ENCODE peak calls at places on chromosomes 13 and 19, in six cellular contexts. J is fibroblast of lung, O is GM23338, F is keratinocyte, S is mammary epithelial cell, G is PC-3. L is an unnamed sample.

GRCh38 chr13:73337511-73337910 is 278.7 kb downstream of the KLF5 start:
- DNase-seq in J (peak), O (no peak), F (no peak), S (peak), G (no peak), L (no peak)

GRCh38 chr13:90615767-90616166 is 731.7 kb upstream of the MIR17HG start:
- DNase-seq in J (no peak), O (no peak), F (no peak), S (no peak), G (no peak), L (no peak)

GRCh38 chr13:109376936-109377335 is 409.4 kb downstream of the IRS2 start:
- DNase-seq in J (no peak), O (no peak), F (no peak), S (no peak), G (no peak), L (no peak)

GRCh38 chr13:110289174-110289573 is 17.8 kb downstream of the COL4A1 start:
- DNase-seq in J (no peak), O (no peak), F (no peak), S (no peak), G (no peak), L (no peak)

GRCh38 chr19:53576941-53577653 is 39.2 kb downstream of the ZNF331 start:
- DNase-seq in J (no peak), O (peak), F (no peak), S (no peak), G (no peak), L (no peak)

GRCh38 chr13:98994896-98995295 is 17.0 kb upstream of the DOCK9 start:
- DNase-seq in J (no peak), O (no peak), F (no peak), S (no peak), G (no peak), L (no peak)

GRCh38 chr19:43584484-43584883 is 8.9 kb downstream of the PINLYP start:
- DNase-seq in J (no peak), O (no peak), F (no peak), S (no peak), G (no peak), L (no peak)

GRCh38 chr19:36547001-36547732 is 19.1 kb upstream of the ZNF260 start:
- DNase-seq in J (peak), O (peak), F (no peak), S (peak), G (peak), L (peak)

GRCh38 chr13:101520672-101521071 is 68.2 kb downstream of the ITGBL1 start:
- DNase-seq in J (peak), O (no peak), F (no peak), S (peak), G (peak), L (peak)

GRCh38 chr13:27450921-27451461 is 627 bp upstream of the MTIF3 start:
- DNase-seq in J (peak), O (peak), F (peak), S (peak), G (peak), L (peak)

GRCh38 chr19:34017024-34017423 is 155.3 kb upstream of the LSM14A start:
- DNase-seq in J (no peak), O (no peak), F (no peak), S (no peak), G (peak), L (no peak)

GRCh38 chr13:48874165-48874564 is 101.5 kb upstream of the FNDC3A start:
- DNase-seq in J (no peak), O (no peak), F (no peak), S (no peak), G (no peak), L (no peak)

GRCh38 chr19:10780368-10780767 is 55.6 kb downstream of the TMED1 start:
- DNase-seq in J (peak), O (no peak), F (peak), S (no peak), G (no peak), L (no peak)

GRCh38 chr19:55647732-55648656 is at the start of gene CCDC106:
- DNase-seq in J (peak), O (peak), F (no peak), S (peak), G (peak), L (peak)

GRCh38 chr13:67557642-67558241 is 327.6 kb upstream of the PCDH9 start:
- DNase-seq in J (peak), O (no peak), F (no peak), S (no peak), G (no peak), L (peak)

GRCh38 chr13:107277911-107278310 is 710.0 kb upstream of the ARGLU1 start:
- DNase-seq in J (peak), O (no peak), F (no peak), S (no peak), G (no peak), L (no peak)

GRCh38 chr19:43784251-43784980 is 3.6 kb upstream of the KCNN4 start:
- DNase-seq in J (peak), O (no peak), F (no peak), S (peak), G (peak), L (no peak)

GRCh38 chr13:97224544-97225324 is 2.6 kb downstream of the MBNL2 start:
- DNase-seq in J (peak), O (peak), F (no peak), S (peak), G (peak), L (no peak)

GRCh38 chr13:94433055-94433947 is 46.2 kb downstream of the DCT start:
- DNase-seq in J (no peak), O (peak), F (no peak), S (no peak), G (no peak), L (no peak)

GRCh38 chr13:89550842-89551422 is 1796.6 kb upstream of the MIR17HG start:
- DNase-seq in J (peak), O (no peak), F (peak), S (peak), G (peak), L (peak)

GRCh38 chr19:33703821-33704220 is 82.1 kb downstream of the CHST8 start:
- DNase-seq in J (no peak), O (no peak), F (no peak), S (no peak), G (no peak), L (no peak)

GRCh38 chr13:71659427-71659826 is 207.6 kb downstream of the DACH1 start:
- DNase-seq in J (peak), O (peak), F (no peak), S (no peak), G (no peak), L (peak)

GRCh38 chr19:21463449-21464105 is 41.8 kb upstream of the ZNF429 start:
- DNase-seq in J (peak), O (peak), F (no peak), S (peak), G (peak), L (no peak)

GRCh38 chr13:77516342-77516789 is 19.1 kb upstream of the SCEL start:
- DNase-seq in J (peak), O (peak), F (no peak), S (peak), G (peak), L (peak)

GRCh38 chr13:113407531-113408393 is 43.8 kb upstream of the GRTP1 start:
- DNase-seq in J (no peak), O (no peak), F (no peak), S (no peak), G (no peak), L (no peak)

GRCh38 chr19:18287836-18288772 is 6.7 kb upstream of the JUND start:
- DNase-seq in J (peak), O (peak), F (no peak), S (no peak), G (no peak), L (peak)

GRCh38 chr19:39544920-39545319 is 5.0 kb upstream of the EID2 start:
- DNase-seq in J (no peak), O (no peak), F (no peak), S (no peak), G (no peak), L (no peak)

GRCh38 chr19:2181618-2181997 is 17.9 kb downstream of the DOT1L start:
- DNase-seq in J (no peak), O (no peak), F (no peak), S (no peak), G (no peak), L (no peak)

GRCh38 chr19:22116760-22117159 is 64.5 kb downstream of the ZNF257 start:
- DNase-seq in J (no peak), O (no peak), F (no peak), S (no peak), G (no peak), L (no peak)

GRCh38 chr19:42293539-42293938 is 8.4 kb upstream of the PRR19 start:
- DNase-seq in J (no peak), O (peak), F (no peak), S (no peak), G (no peak), L (no peak)

GRCh38 chr19:46698395-46699321 is 18.3 kb downstream of the PRKD2 start:
- DNase-seq in J (no peak), O (no peak), F (no peak), S (no peak), G (no peak), L (no peak)

GRCh38 chr13:103358245-103358932 is 292.2 kb upstream of the SLC10A2 start:
- DNase-seq in J (no peak), O (no peak), F (no peak), S (no peak), G (no peak), L (no peak)
- TF ChIP-seq EZH2 in J (no peak), O (no peak), F (no peak), S (no peak), G (no peak), L (no peak)

GRCh38 chr19:6359517-6359916 is 1.8 kb upstream of the CLPP start:
- DNase-seq in J (no peak), O (no peak), F (no peak), S (no peak), G (no peak), L (no peak)

GRCh38 chr19:6354098-6354674 is 7.1 kb upstream of the CLPP start:
- DNase-seq in J (no peak), O (peak), F (no peak), S (no peak), G (peak), L (no peak)

GRCh38 chr19:6359942-6360341 is 1.4 kb upstream of the CLPP start:
- DNase-seq in J (no peak), O (no peak), F (no peak), S (no peak), G (no peak), L (no peak)

GRCh38 chr19:6357174-6357573 is 4.2 kb upstream of the CLPP start:
- DNase-seq in J (no peak), O (no peak), F (no peak), S (no peak), G (no peak), L (no peak)

GRCh38 chr19:6357995-6358394 is 3.3 kb upstream of the CLPP start:
- DNase-seq in J (no peak), O (no peak), F (no peak), S (peak), G (peak), L (no peak)
- TF ChIP-seq CTCF in J (no peak), O (no peak), F (no peak), S (no peak), G (no peak), L (no peak)

GRCh38 chr19:48556163-48556562 is 4.2 kb downstream of the SULT2B1 start:
- DNase-seq in J (peak), O (peak), F (no peak), S (peak), G (peak), L (no peak)
- H3K27ac ChIP-seq in J (no peak), O (peak), F (peak), S (no peak), G (peak), L (no peak)

GRCh38 chr13:25371158-25371557 is 616 bp upstream of the ATP8A2 start:
- DNase-seq in J (no peak), O (no peak), F (no peak), S (no peak), G (no peak), L (no peak)

GRCh38 chr13:25375727-25376358 is 4.1 kb downstream of the ATP8A2 start:
- DNase-seq in J (peak), O (peak), F (no peak), S (peak), G (peak), L (peak)

GRCh38 chr13:25377244-25377962 is 5.6 kb downstream of the ATP8A2 start:
- DNase-seq in J (no peak), O (no peak), F (no peak), S (peak), G (no peak), L (no peak)

GRCh38 chr13:25372275-25373081 is 704 bp downstream of the ATP8A2 start:
- DNase-seq in J (no peak), O (peak), F (no peak), S (no peak), G (no peak), L (peak)

DNA sequence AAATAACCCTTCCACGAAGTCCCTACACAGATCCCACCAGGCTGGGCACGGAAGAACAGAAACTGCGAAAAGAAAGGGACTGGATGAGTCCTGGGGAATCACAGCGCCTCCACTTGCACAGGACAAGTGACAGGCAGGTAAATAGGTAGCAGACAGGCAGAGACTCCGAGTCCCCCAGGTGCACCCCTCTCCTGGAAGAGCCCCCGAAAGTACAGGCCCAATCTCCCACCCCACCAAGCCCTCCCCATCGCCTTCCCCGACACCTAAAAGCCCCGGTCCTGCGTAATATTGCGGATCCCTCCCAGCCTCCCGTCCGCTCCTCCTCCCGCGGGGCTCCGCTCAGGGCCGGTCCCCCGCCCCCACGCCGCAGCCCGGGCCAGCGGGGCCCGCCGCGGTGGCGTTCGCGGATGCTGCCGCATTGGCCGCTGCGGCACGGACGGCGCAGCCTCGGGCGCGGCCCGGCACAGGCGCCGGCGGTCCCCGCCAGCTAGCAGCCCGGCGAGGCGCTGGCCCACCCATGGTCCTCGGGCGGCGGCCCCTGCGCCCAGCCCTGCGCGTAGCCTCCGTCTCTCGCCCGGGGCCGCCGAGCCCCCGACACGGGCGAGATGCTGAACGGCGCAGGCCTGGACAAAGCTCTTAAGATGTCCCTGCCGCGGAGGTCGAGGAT is at the start of gene ATP8A2:
- DNase-seq in J (peak), O (peak), F (no peak), S (no peak), G (no peak), L (peak)
- TF ChIP-seq EZH2 in J (peak), O (peak), F (peak), S (peak), G (no peak), L (no peak)

GRCh38 chr19:45403272-45403671 is 1.6 kb downstream of the PPP1R13L start:
- DNase-seq in J (no peak), O (no peak), F (no peak), S (no peak), G (no peak), L (no peak)

GRCh38 chr19:45405435-45406164 is 731 bp upstream of the PPP1R13L start:
- DNase-seq in J (peak), O (peak), F (peak), S (peak), G (peak), L (peak)

GRCh38 chr19:45404557-45405434 is at the start of gene PPP1R13L:
- DNase-seq in J (peak), O (peak), F (peak), S (peak), G (peak), L (peak)

GRCh38 chr19:45402469-45403070 is 2.3 kb downstream of the PPP1R13L start:
- DNase-seq in J (peak), O (peak), F (peak), S (peak), G (no peak), L (no peak)

GRCh38 chr19:45403781-45404556 is 900 bp downstream of the PPP1R13L start:
- DNase-seq in J (no peak), O (peak), F (peak), S (peak), G (peak), L (peak)
- TF ChIP-seq CTCF in J (peak), O (peak), F (peak), S (peak), G (peak), L (peak)

DNA sequence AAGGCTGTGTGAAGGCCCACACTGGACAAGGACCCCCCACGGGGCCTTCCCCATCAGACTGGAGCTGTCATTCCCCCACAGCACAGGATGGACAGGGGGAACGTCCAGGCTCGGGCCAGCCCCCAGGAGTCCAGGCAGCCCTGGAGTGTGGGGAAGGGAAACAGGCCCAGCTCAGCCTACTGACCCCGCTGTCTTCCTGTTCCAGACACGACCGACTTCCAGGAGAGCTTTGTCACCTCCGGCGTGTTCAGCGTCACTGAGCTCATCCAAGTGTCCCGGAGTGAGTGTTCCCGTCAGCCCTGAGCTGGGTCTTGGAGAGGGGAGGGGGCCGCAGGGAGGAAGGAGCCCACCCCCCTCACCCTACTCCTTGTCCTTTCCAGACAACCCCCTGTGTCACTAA is 47.0 kb downstream of the SMIM24 start:
- DNase-seq in J (no peak), O (no peak), F (no peak), S (no peak), G (no peak), L (no peak)
- H3K27ac ChIP-seq in J (no peak), O (no peak), F (no peak), S (no peak), G (no peak), L (no peak)